ENCODE peak calls at places on chromosomes 11 and 22, in four cellular contexts. One of them, this sample, is unnamed.

GRCh38 chr11:13928566-13929251 is 33.8 kb upstream of the SPON1 start:
- DNase-seq in fibroblast of mammary gland: peak
- DNase-seq in cardiac muscle cell: no peak
- DNase-seq in putamen: peak
- DNase-seq in this sample: peak

GRCh38 chr22:38236786-38237185 is 35.0 kb downstream of the MAFF start:
- DNase-seq in fibroblast of mammary gland: no peak
- DNase-seq in cardiac muscle cell: no peak
- DNase-seq in putamen: no peak
- DNase-seq in this sample: no peak

GRCh38 chr11:107696140-107696539 is 15.7 kb downstream of the SLN start:
- DNase-seq in putamen: no peak
- DNase-seq in cardiac muscle cell: no peak
- DNase-seq in fibroblast of mammary gland: peak
- DNase-seq in this sample: peak

GRCh38 chr11:24389575-24389974 is 107.3 kb upstream of the LUZP2 start:
- DNase-seq in putamen: no peak
- DNase-seq in cardiac muscle cell: no peak
- DNase-seq in fibroblast of mammary gland: no peak
- DNase-seq in this sample: no peak

GRCh38 chr11:71112990-71113389 is 139.4 kb downstream of the SHANK2 start:
- DNase-seq in putamen: no peak
- DNase-seq in fibroblast of mammary gland: no peak
- DNase-seq in cardiac muscle cell: no peak
- DNase-seq in this sample: no peak

GRCh38 chr22:17079572-17079971 is 5.2 kb upstream of the IL17RA start:
- DNase-seq in cardiac muscle cell: no peak
- DNase-seq in fibroblast of mammary gland: no peak
- DNase-seq in putamen: no peak
- DNase-seq in this sample: no peak

GRCh38 chr11:11584446-11584810 is 37.4 kb downstream of the GALNT18 start:
- DNase-seq in putamen: no peak
- DNase-seq in fibroblast of mammary gland: peak
- DNase-seq in cardiac muscle cell: no peak
- DNase-seq in this sample: peak

GRCh38 chr11:86678823-86679222 is 6.4 kb upstream of the ME3 start:
- DNase-seq in putamen: no peak
- DNase-seq in cardiac muscle cell: no peak
- DNase-seq in fibroblast of mammary gland: peak
- DNase-seq in this sample: peak

GRCh38 chr22:38870312-38870741 is 1.7 kb downstream of the CBX6 start:
- DNase-seq in putamen: peak
- DNase-seq in cardiac muscle cell: peak
- DNase-seq in fibroblast of mammary gland: peak
- DNase-seq in this sample: peak

GRCh38 chr22:49372530-49373288 is 455.0 kb downstream of the BRD1 start:
- DNase-seq in cardiac muscle cell: peak
- DNase-seq in fibroblast of mammary gland: no peak
- DNase-seq in putamen: no peak
- DNase-seq in this sample: no peak

GRCh38 chr11:26227311-26227710 is 104.6 kb upstream of the ANO3 start:
- DNase-seq in putamen: peak
- DNase-seq in cardiac muscle cell: peak
- DNase-seq in fibroblast of mammary gland: peak
- DNase-seq in this sample: peak

GRCh38 chr22:43157874-43158546 is 6.7 kb downstream of the TSPO start:
- DNase-seq in putamen: no peak
- DNase-seq in fibroblast of mammary gland: no peak
- DNase-seq in cardiac muscle cell: no peak
- DNase-seq in this sample: no peak

GRCh38 chr22:28904211-28904808 is 20.9 kb downstream of the ZNRF3 start:
- DNase-seq in putamen: no peak
- DNase-seq in cardiac muscle cell: no peak
- DNase-seq in fibroblast of mammary gland: peak
- DNase-seq in this sample: peak

GRCh38 chr11:44618561-44619425 is 53.3 kb downstream of the CD82 start:
- DNase-seq in fibroblast of mammary gland: no peak
- DNase-seq in cardiac muscle cell: no peak
- DNase-seq in putamen: no peak
- DNase-seq in this sample: no peak

GRCh38 chr22:22751043-22751603 is 106.7 kb downstream of the GGTLC2 start:
- DNase-seq in cardiac muscle cell: no peak
- DNase-seq in putamen: no peak
- DNase-seq in fibroblast of mammary gland: no peak
- DNase-seq in this sample: no peak

GRCh38 chr11:129861702-129862107 is 33.7 kb downstream of the NFRKB start:
- DNase-seq in cardiac muscle cell: peak
- DNase-seq in putamen: peak
- DNase-seq in fibroblast of mammary gland: peak
- DNase-seq in this sample: peak

GRCh38 chr11:78205256-78205655 is 16.5 kb downstream of the USP35 start:
- DNase-seq in cardiac muscle cell: no peak
- DNase-seq in fibroblast of mammary gland: no peak
- DNase-seq in putamen: no peak
- DNase-seq in this sample: no peak

This sample was measured in amniotic epithelial cell.